ENCODE peak calls at places on chromosomes 3 and 15, in four cellular contexts. K, G, V and M are unnamed samples.

GRCh38 chr3:127747751-127748521 is 74.4 kb downstream of the MGLL start:
- DNase-seq in G (peak; percentile 80), V (peak; percentile 90), K (no peak), M (peak; percentile 93)

GRCh38 chr15:64010719-64011118 is 35.6 kb downstream of the DAPK2 start:
- DNase-seq in G (peak; percentile 84), K (peak; percentile 69), V (peak; percentile 97), M (peak; percentile 97)

GRCh38 chr3:168801792-168802191 is 706.1 kb upstream of the GOLIM4 start:
- DNase-seq in V (no peak), K (no peak), G (peak; percentile 43), M (no peak)

GRCh38 chr3:6825527-6825926 is 35.4 kb upstream of the GRM7 start:
- DNase-seq in K (no peak), G (no peak), V (no peak), M (no peak)

GRCh38 chr15:44264148-44264547 is 24.4 kb upstream of the GOLM2 start:
- DNase-seq in G (no peak), V (no peak), K (no peak), M (no peak)

GRCh38 chr3:121692010-121692699 is 31.5 kb upstream of the HCLS1 start:
- DNase-seq in K (no peak), V (no peak), G (peak; percentile 13), M (no peak)

GRCh38 chr3:113054552-113054951 is 63.8 kb downstream of the GTPBP8 start:
- DNase-seq in G (peak; percentile 80), K (no peak), V (peak; percentile 18), M (no peak)

GRCh38 chr3:15815696-15816095 is 17.9 kb upstream of the ANKRD28 start:
- DNase-seq in K (peak; percentile 20), V (peak; percentile 71), G (peak; percentile 86), M (peak; percentile 78)

GRCh38 chr3:114758828-114759709 is 388.0 kb downstream of the ZBTB20 start:
- DNase-seq in K (no peak), V (peak; percentile 67), G (peak; percentile 82), M (peak; percentile 45)

GRCh38 chr15:25422021-25422420 is 16.8 kb downstream of the UBE3A start:
- DNase-seq in K (no peak), V (peak; percentile 56), G (peak; percentile 43), M (no peak)

GRCh38 chr3:67526246-67526645 is 128.2 kb downstream of the SUCLG2 start:
- DNase-seq in V (peak; percentile 94), G (peak; percentile 68), K (no peak), M (peak; percentile 91)

GRCh38 chr3:195352895-195353488 is 82.0 kb upstream of the XXYLT1 start:
- DNase-seq in V (peak; percentile 49), G (peak; percentile 77), K (no peak), M (peak; percentile 66)

GRCh38 chr15:87661952-87662351 is 594.6 kb downstream of the NTRK3 start:
- DNase-seq in V (peak; percentile 59), K (no peak), G (no peak), M (no peak)